ENCODE peak calls at places on chromosome 6, in five cellular contexts. One of them, this sample, is unnamed.

GRCh38 chr6:67916389-67916788 is 718.7 kb upstream of the ADGRB3 start:
- DNase-seq in HCT116: no peak
- DNase-seq in PC-3: no peak
- DNase-seq in MM.1S: no peak
- DNase-seq in GM23248: no peak
- DNase-seq in this sample: no peak

GRCh38 chr6:161138545-161139303 is 135.1 kb downstream of the AGPAT4 start:
- DNase-seq in GM23248: no peak
- DNase-seq in HCT116: no peak
- DNase-seq in MM.1S: no peak
- DNase-seq in PC-3: no peak
- DNase-seq in this sample: no peak

GRCh38 chr6:1636272-1636825 is 26.6 kb downstream of the FOXC1 start:
- DNase-seq in GM23248: no peak
- DNase-seq in HCT116: no peak
- DNase-seq in PC-3: no peak
- DNase-seq in MM.1S: no peak
- DNase-seq in this sample: no peak

GRCh38 chr6:83815631-83816030 is 37.5 kb upstream of the RIPPLY2 start:
- DNase-seq in PC-3: peak
- DNase-seq in GM23248: peak
- DNase-seq in HCT116: no peak
- DNase-seq in MM.1S: no peak
- DNase-seq in this sample: no peak

GRCh38 chr6:150366118-150366778 is 2.6 kb upstream of the IYD start:
- DNase-seq in GM23248: no peak
- DNase-seq in PC-3: no peak
- DNase-seq in HCT116: no peak
- DNase-seq in MM.1S: no peak
- DNase-seq in this sample: no peak

GRCh38 chr6:14108571-14109410 is 8.8 kb upstream of the CD83 start:
- DNase-seq in GM23248: no peak
- DNase-seq in PC-3: no peak
- DNase-seq in HCT116: no peak
- DNase-seq in MM.1S: no peak
- DNase-seq in this sample: no peak

GRCh38 chr6:1832844-1833787 is 223.4 kb downstream of the FOXC1 start:
- DNase-seq in HCT116: no peak
- DNase-seq in MM.1S: no peak
- DNase-seq in GM23248: no peak
- DNase-seq in PC-3: peak
- DNase-seq in this sample: no peak

GRCh38 chr6:115643762-115644161 is 416.9 kb downstream of the FRK start:
- DNase-seq in MM.1S: no peak
- DNase-seq in PC-3: peak
- DNase-seq in HCT116: peak
- DNase-seq in GM23248: peak
- DNase-seq in this sample: no peak

GRCh38 chr6:129565331-129565730 is 144.6 kb downstream of the ARHGAP18 start:
- DNase-seq in HCT116: no peak
- DNase-seq in GM23248: no peak
- DNase-seq in MM.1S: no peak
- DNase-seq in PC-3: no peak
- DNase-seq in this sample: no peak

GRCh38 chr6:52724406-52725121 is 38.7 kb downstream of the GSTA2 start:
- DNase-seq in MM.1S: peak
- DNase-seq in HCT116: peak
- DNase-seq in PC-3: peak
- DNase-seq in GM23248: peak
- DNase-seq in this sample: peak

GRCh38 chr6:22205266-22205665 is 91.6 kb downstream of the PRL start:
- DNase-seq in HCT116: no peak
- DNase-seq in PC-3: no peak
- DNase-seq in GM23248: no peak
- DNase-seq in MM.1S: no peak
- DNase-seq in this sample: no peak

GRCh38 chr6:169221264-169221663 is 32.4 kb downstream of the THBS2 start:
- DNase-seq in MM.1S: no peak
- DNase-seq in GM23248: no peak
- DNase-seq in HCT116: no peak
- DNase-seq in PC-3: no peak
- DNase-seq in this sample: no peak

GRCh38 chr6:154384196-154384595 is 27.6 kb upstream of the IPCEF1 start:
- DNase-seq in GM23248: no peak
- DNase-seq in HCT116: no peak
- DNase-seq in PC-3: no peak
- DNase-seq in MM.1S: no peak
- DNase-seq in this sample: no peak

GRCh38 chr6:13354331-13355042 is 26.1 kb upstream of the TBC1D7 start:
- DNase-seq in PC-3: peak
- DNase-seq in GM23248: peak
- DNase-seq in MM.1S: no peak
- DNase-seq in HCT116: no peak
- DNase-seq in this sample: no peak

GRCh38 chr6:14804001-14804401 is 441.9 kb upstream of the JARID2 start:
- DNase-seq in HCT116: no peak
- DNase-seq in GM23248: peak
- DNase-seq in MM.1S: no peak
- DNase-seq in PC-3: no peak
- DNase-seq in this sample: no peak

GRCh38 chr6:79404261-79404660 is 133.0 kb downstream of the LCA5 start:
- DNase-seq in GM23248: no peak
- DNase-seq in PC-3: no peak
- DNase-seq in HCT116: no peak
- DNase-seq in MM.1S: no peak
- DNase-seq in this sample: no peak

GRCh38 chr6:135180458-135181332 is at the start of gene MYB:
- DNase-seq in GM23248: peak
- DNase-seq in PC-3: peak
- DNase-seq in MM.1S: peak
- DNase-seq in HCT116: no peak
- DNase-seq in this sample: peak

GRCh38 chr6:129329677-129330076 is 380.3 kb downstream of the ARHGAP18 start:
- DNase-seq in GM23248: no peak
- DNase-seq in HCT116: no peak
- DNase-seq in MM.1S: no peak
- DNase-seq in PC-3: no peak
- DNase-seq in this sample: no peak

GRCh38 chr6:136077834-136078576 is 172.1 kb downstream of the MTFR2 start:
- DNase-seq in PC-3: peak
- DNase-seq in GM23248: peak
- DNase-seq in HCT116: no peak
- DNase-seq in MM.1S: no peak
- DNase-seq in this sample: no peak

GRCh38 chr6:36053878-36054277 is 26.3 kb downstream of the MAPK14 start:
- DNase-seq in MM.1S: no peak
- DNase-seq in GM23248: no peak
- DNase-seq in PC-3: no peak
- DNase-seq in HCT116: no peak
- DNase-seq in this sample: no peak

GRCh38 chr6:116847234-116847633 is 18.4 kb upstream of the GPRC6A start:
- DNase-seq in MM.1S: peak
- DNase-seq in GM23248: peak
- DNase-seq in PC-3: peak
- DNase-seq in HCT116: peak
- DNase-seq in this sample: no peak

GRCh38 chr6:13427346-13427745 is 60.1 kb downstream of the GFOD1 start:
- DNase-seq in MM.1S: no peak
- DNase-seq in HCT116: no peak
- DNase-seq in PC-3: no peak
- DNase-seq in GM23248: no peak
- DNase-seq in this sample: no peak

GRCh38 chr6:159729598-159729997 is 2.3 kb downstream of the WTAP start:
- DNase-seq in HCT116: no peak
- DNase-seq in MM.1S: no peak
- DNase-seq in PC-3: no peak
- DNase-seq in GM23248: peak
- DNase-seq in this sample: peak

GRCh38 chr6:159726918-159727716 is at the start of gene WTAP:
- DNase-seq in MM.1S: peak
- DNase-seq in HCT116: peak
- DNase-seq in PC-3: peak
- DNase-seq in GM23248: peak
- DNase-seq in this sample: peak

GRCh38 chr6:159728552-159728951 is 1.2 kb downstream of the WTAP start:
- DNase-seq in GM23248: peak
- DNase-seq in MM.1S: no peak
- DNase-seq in PC-3: no peak
- DNase-seq in HCT116: no peak
- DNase-seq in this sample: no peak

GRCh38 chr6:159726196-159726917 is 949 bp upstream of the WTAP start:
- DNase-seq in MM.1S: no peak
- DNase-seq in HCT116: no peak
- DNase-seq in PC-3: peak
- DNase-seq in GM23248: no peak
- DNase-seq in this sample: peak

GRCh38 chr6:159727717-159728440 is 573 bp downstream of the WTAP start:
- DNase-seq in GM23248: peak
- DNase-seq in HCT116: no peak
- DNase-seq in MM.1S: peak
- DNase-seq in PC-3: peak
- DNase-seq in this sample: no peak
- TF ChIP-seq EZH2phosphoT487 in GM23248: no peak
- TF ChIP-seq EZH2phosphoT487 in HCT116: no peak
- TF ChIP-seq EZH2phosphoT487 in MM.1S: no peak
- TF ChIP-seq EZH2phosphoT487 in PC-3: no peak
- TF ChIP-seq EZH2phosphoT487 in this sample: no peak

GRCh38 chr6:111573118-111573883 is 32.4 kb downstream of the TRAF3IP2 start:
- DNase-seq in MM.1S: no peak
- DNase-seq in PC-3: peak
- DNase-seq in HCT116: no peak
- DNase-seq in GM23248: peak
- DNase-seq in this sample: peak

GRCh38 chr6:111573892-111574800 is 31.5 kb downstream of the TRAF3IP2 start:
- DNase-seq in PC-3: peak
- DNase-seq in GM23248: peak
- DNase-seq in MM.1S: no peak
- DNase-seq in HCT116: no peak
- DNase-seq in this sample: no peak

GRCh38 chr6:111579816-111580215 is 25.9 kb downstream of the TRAF3IP2 start:
- DNase-seq in GM23248: no peak
- DNase-seq in HCT116: no peak
- DNase-seq in PC-3: no peak
- DNase-seq in MM.1S: no peak
- DNase-seq in this sample: no peak

GRCh38 chr6:111572216-111572706 is 33.4 kb downstream of the TRAF3IP2 start:
- DNase-seq in HCT116: no peak
- DNase-seq in GM23248: no peak
- DNase-seq in MM.1S: no peak
- DNase-seq in PC-3: no peak
- DNase-seq in this sample: no peak

DNA sequence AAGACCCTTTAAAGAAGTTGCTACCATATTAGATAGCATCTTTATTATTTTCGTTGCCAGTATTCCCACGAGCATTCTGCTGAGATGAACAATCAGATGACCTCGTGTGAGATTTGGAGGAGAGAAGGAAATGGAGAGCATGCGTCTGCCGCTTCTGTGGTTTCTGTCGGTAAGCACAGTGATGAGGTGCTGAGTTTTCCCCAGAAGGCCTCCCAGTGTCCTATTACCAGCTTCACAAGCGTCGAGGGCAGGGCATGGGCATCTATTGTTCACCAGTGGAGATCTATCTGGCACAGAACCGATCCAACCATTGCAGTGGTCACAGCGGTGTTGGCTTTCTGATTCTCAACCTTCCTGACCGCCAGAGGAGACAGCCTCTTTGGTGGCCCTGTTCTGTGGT is 29.4 kb downstream of the TRAF3IP2 start:
- DNase-seq in GM23248: peak
- DNase-seq in MM.1S: no peak
- DNase-seq in PC-3: no peak
- DNase-seq in HCT116: no peak
- DNase-seq in this sample: no peak
- H3K9ac ChIP-seq in GM23248: no peak
- H3K9ac ChIP-seq in MM.1S: no peak
- H3K9ac ChIP-seq in PC-3: no peak
- H3K9ac ChIP-seq in HCT116: no peak
- H3K9ac ChIP-seq in this sample: no peak

GRCh38 chr6:144063744-144064401 is 31.5 kb downstream of the SF3B5 start:
- DNase-seq in HCT116: peak
- DNase-seq in MM.1S: peak
- DNase-seq in PC-3: peak
- DNase-seq in GM23248: peak
- DNase-seq in this sample: peak
- TF ChIP-seq EZH2 in HCT116: no peak
- TF ChIP-seq EZH2 in MM.1S: no peak
- TF ChIP-seq EZH2 in PC-3: no peak
- TF ChIP-seq EZH2 in GM23248: no peak
- TF ChIP-seq EZH2 in this sample: no peak

GRCh38 chr6:106666290-106667021 is 37.1 kb downstream of the QRSL1 start:
- DNase-seq in HCT116: no peak
- DNase-seq in MM.1S: no peak
- DNase-seq in GM23248: no peak
- DNase-seq in PC-3: no peak
- DNase-seq in this sample: peak
- TF ChIP-seq EZH2phosphoT487 in HCT116: no peak
- TF ChIP-seq EZH2phosphoT487 in MM.1S: no peak
- TF ChIP-seq EZH2phosphoT487 in GM23248: no peak
- TF ChIP-seq EZH2phosphoT487 in PC-3: no peak
- TF ChIP-seq EZH2phosphoT487 in this sample: no peak

GRCh38 chr6:88650029-88650619 is 313.3 kb downstream of the RNGTT start:
- DNase-seq in HCT116: no peak
- DNase-seq in GM23248: peak
- DNase-seq in MM.1S: peak
- DNase-seq in PC-3: no peak
- DNase-seq in this sample: no peak
- H3K9ac ChIP-seq in HCT116: no peak
- H3K9ac ChIP-seq in GM23248: no peak
- H3K9ac ChIP-seq in MM.1S: peak
- H3K9ac ChIP-seq in PC-3: no peak
- H3K9ac ChIP-seq in this sample: no peak

GRCh38 chr6:50831216-50831615 is 12.5 kb downstream of the TFAP2B start:
- DNase-seq in HCT116: no peak
- DNase-seq in PC-3: no peak
- DNase-seq in GM23248: no peak
- DNase-seq in MM.1S: no peak
- DNase-seq in this sample: peak
- TF ChIP-seq EZH2 in HCT116: no peak
- TF ChIP-seq EZH2 in PC-3: no peak
- TF ChIP-seq EZH2 in GM23248: no peak
- TF ChIP-seq EZH2 in MM.1S: no peak
- TF ChIP-seq EZH2 in this sample: peak

DNA sequence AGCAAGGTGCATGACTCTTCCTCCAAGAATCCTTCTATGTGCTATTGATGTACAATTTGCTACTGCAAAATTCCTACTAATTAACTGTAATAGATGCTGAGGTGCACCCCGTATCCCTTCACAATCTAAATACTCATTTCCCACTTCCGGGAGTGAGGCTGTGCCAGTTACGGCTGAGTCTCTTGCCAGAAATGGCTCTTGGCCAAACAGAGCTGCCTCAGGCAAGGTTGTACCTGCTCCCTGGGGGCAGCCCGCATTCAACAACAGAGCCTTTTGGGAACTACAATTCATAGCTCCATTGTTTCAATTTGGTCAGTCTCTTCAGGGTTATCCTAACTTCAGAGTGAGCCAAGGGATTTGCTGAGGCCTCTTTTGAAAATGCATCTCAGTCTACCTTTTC is 789.8 kb upstream of the MAP3K7 start:
- DNase-seq in MM.1S: no peak
- DNase-seq in HCT116: no peak
- DNase-seq in PC-3: peak
- DNase-seq in GM23248: no peak
- DNase-seq in this sample: no peak
- TF ChIP-seq EZH2phosphoT487 in MM.1S: no peak
- TF ChIP-seq EZH2phosphoT487 in HCT116: no peak
- TF ChIP-seq EZH2phosphoT487 in PC-3: no peak
- TF ChIP-seq EZH2phosphoT487 in GM23248: no peak
- TF ChIP-seq EZH2phosphoT487 in this sample: no peak

GRCh38 chr6:159043986-159044385 is 805 bp downstream of the TAGAP start:
- DNase-seq in HCT116: no peak
- DNase-seq in GM23248: no peak
- DNase-seq in MM.1S: no peak
- DNase-seq in PC-3: no peak
- DNase-seq in this sample: no peak
- H3K9ac ChIP-seq in HCT116: no peak
- H3K9ac ChIP-seq in GM23248: no peak
- H3K9ac ChIP-seq in MM.1S: no peak
- H3K9ac ChIP-seq in PC-3: no peak
- H3K9ac ChIP-seq in this sample: no peak